ENCODE peak calls at places on chromosomes 4 and X, in four cellular contexts. One of them, this sample, is unnamed.

GRCh38 chr4:31390849-31391248 is 670.7 kb downstream of the PCDH7 start:
- DNase-seq in neural crest cell: no peak
- DNase-seq in colonic mucosa: no peak
- DNase-seq in tibial artery: no peak
- DNase-seq in this sample: no peak

GRCh38 chr4:171242831-171243230 is 570.4 kb upstream of the GALNTL6 start:
- DNase-seq in neural crest cell: no peak
- DNase-seq in colonic mucosa: no peak
- DNase-seq in tibial artery: no peak
- DNase-seq in this sample: no peak

GRCh38 chr4:8108991-8109390 is 49.6 kb downstream of the ABLIM2 start:
- DNase-seq in colonic mucosa: no peak
- DNase-seq in neural crest cell: no peak
- DNase-seq in tibial artery: no peak
- DNase-seq in this sample: no peak

GRCh38 chrX:121114691-121115090 is 67.3 kb downstream of the GLUD2 start:
- DNase-seq in colonic mucosa: no peak
- DNase-seq in tibial artery: no peak
- DNase-seq in neural crest cell: no peak
- DNase-seq in this sample: no peak

GRCh38 chr4:59637596-59637995 is 1562.5 kb upstream of the ADGRL3 start:
- DNase-seq in tibial artery: no peak
- DNase-seq in colonic mucosa: no peak
- DNase-seq in neural crest cell: no peak
- DNase-seq in this sample: no peak

GRCh38 chr4:155692990-155693659 is 26.5 kb downstream of the GUCY1A1 start:
- DNase-seq in colonic mucosa: no peak
- DNase-seq in tibial artery: no peak
- DNase-seq in neural crest cell: no peak
- DNase-seq in this sample: no peak

GRCh38 chr4:186651181-186651603 is 72.5 kb downstream of the FAT1 start:
- DNase-seq in tibial artery: no peak
- DNase-seq in neural crest cell: no peak
- DNase-seq in colonic mucosa: no peak
- DNase-seq in this sample: no peak

GRCh38 chrX:8834393-8834792 is 33.2 kb upstream of the FAM9A start:
- DNase-seq in tibial artery: no peak
- DNase-seq in neural crest cell: no peak
- DNase-seq in colonic mucosa: no peak
- DNase-seq in this sample: no peak

GRCh38 chr4:74667944-74668343 is 126.4 kb downstream of the BTC start:
- DNase-seq in colonic mucosa: peak; percentile 37
- DNase-seq in neural crest cell: no peak
- DNase-seq in tibial artery: no peak
- DNase-seq in this sample: no peak

GRCh38 chrX:151513472-151513871 is 50.0 kb upstream of the PASD1 start:
- DNase-seq in neural crest cell: no peak
- DNase-seq in tibial artery: no peak
- DNase-seq in colonic mucosa: no peak
- DNase-seq in this sample: no peak

GRCh38 chrX:151517421-151517820 is 46.1 kb upstream of the PASD1 start:
- DNase-seq in colonic mucosa: no peak
- DNase-seq in tibial artery: no peak
- DNase-seq in neural crest cell: no peak
- DNase-seq in this sample: no peak

GRCh38 chrX:151515233-151515632 is 48.2 kb upstream of the PASD1 start:
- DNase-seq in colonic mucosa: no peak
- DNase-seq in neural crest cell: no peak
- DNase-seq in tibial artery: no peak
- DNase-seq in this sample: no peak

GRCh38 chrX:151516538-151517187 is 46.8 kb upstream of the PASD1 start:
- DNase-seq in neural crest cell: no peak
- DNase-seq in colonic mucosa: no peak
- DNase-seq in tibial artery: no peak
- DNase-seq in this sample: no peak
- TF ChIP-seq CTCF in neural crest cell: no peak
- TF ChIP-seq CTCF in colonic mucosa: no peak
- TF ChIP-seq CTCF in tibial artery: no peak
- TF ChIP-seq CTCF in this sample: no peak

GRCh38 chrX:73847991-73848390 is 285.0 kb downstream of the CHIC1 start:
- DNase-seq in colonic mucosa: no peak
- DNase-seq in neural crest cell: no peak
- DNase-seq in tibial artery: no peak
- DNase-seq in this sample: no peak

GRCh38 chrX:73852022-73852421 is 289.0 kb downstream of the CHIC1 start:
- DNase-seq in colonic mucosa: no peak
- DNase-seq in neural crest cell: no peak
- DNase-seq in tibial artery: no peak
- DNase-seq in this sample: no peak

GRCh38 chrX:73849054-73849453 is 286.1 kb downstream of the CHIC1 start:
- DNase-seq in neural crest cell: no peak
- DNase-seq in tibial artery: no peak
- DNase-seq in colonic mucosa: no peak
- DNase-seq in this sample: no peak

GRCh38 chrX:73851014-73852009 is 288.3 kb downstream of the CHIC1 start:
- DNase-seq in neural crest cell: no peak
- DNase-seq in tibial artery: no peak
- DNase-seq in colonic mucosa: peak; percentile 88
- DNase-seq in this sample: no peak

DNA sequence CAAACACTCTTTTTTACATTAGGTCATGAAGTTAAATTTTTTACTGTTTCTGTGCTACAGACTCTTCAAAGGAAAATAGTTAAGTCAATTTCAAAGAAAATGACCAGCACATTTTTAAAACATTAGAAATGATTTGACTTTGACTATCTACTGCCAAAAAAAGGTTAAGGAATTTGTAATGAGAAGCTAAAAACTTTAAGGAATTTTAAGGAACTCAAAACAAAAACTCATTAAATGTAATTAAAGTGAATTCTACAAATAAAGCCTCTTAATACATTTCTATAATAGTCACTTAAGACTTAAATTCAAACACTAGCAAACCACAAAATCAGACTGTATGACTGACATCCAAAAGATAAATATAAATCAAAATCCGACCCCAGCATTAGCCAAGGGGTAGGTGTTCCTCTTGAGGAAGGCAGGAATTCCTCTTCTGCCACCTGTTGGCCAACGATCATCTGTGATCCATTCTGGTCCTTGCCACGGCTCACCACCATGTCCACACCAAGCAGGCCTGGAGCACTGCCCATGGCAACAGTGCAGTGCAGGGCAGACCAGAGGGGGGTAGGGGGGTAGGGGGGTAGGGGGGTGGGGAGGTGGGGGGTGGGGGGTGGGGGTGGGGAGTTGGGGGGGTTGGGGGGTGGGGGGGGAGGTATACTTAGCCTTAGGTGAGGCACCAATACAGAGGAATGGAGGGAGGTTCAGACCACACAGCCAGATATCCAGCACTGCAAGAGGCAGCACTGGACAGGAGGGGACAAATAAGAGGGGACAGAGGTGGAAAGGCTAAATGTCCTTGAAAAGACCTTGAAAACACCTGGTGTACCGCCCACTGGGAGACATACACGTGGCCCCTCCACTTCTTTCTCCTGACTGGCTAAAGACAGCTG is 287.4 kb downstream of the CHIC1 start:
- DNase-seq in tibial artery: no peak
- DNase-seq in neural crest cell: no peak
- DNase-seq in colonic mucosa: peak; percentile 54
- DNase-seq in this sample: no peak
- TF ChIP-seq CTCF in tibial artery: no peak
- TF ChIP-seq CTCF in neural crest cell: peak; percentile 41
- TF ChIP-seq CTCF in colonic mucosa: no peak
- TF ChIP-seq CTCF in this sample: no peak

GRCh38 chrX:12494400-12495138 is 296.6 kb upstream of the PRPS2 start:
- DNase-seq in tibial artery: no peak
- DNase-seq in colonic mucosa: no peak
- DNase-seq in neural crest cell: no peak
- DNase-seq in this sample: no peak

GRCh38 chrX:12496343-12496742 is 294.9 kb upstream of the PRPS2 start:
- DNase-seq in tibial artery: no peak
- DNase-seq in colonic mucosa: no peak
- DNase-seq in neural crest cell: no peak
- DNase-seq in this sample: no peak

GRCh38 chrX:12497832-12498591 is 293.2 kb upstream of the PRPS2 start:
- DNase-seq in colonic mucosa: no peak
- DNase-seq in neural crest cell: peak; percentile 2
- DNase-seq in tibial artery: no peak
- DNase-seq in this sample: no peak
- TF ChIP-seq CTCF in colonic mucosa: peak; percentile 22
- TF ChIP-seq CTCF in neural crest cell: peak; percentile 41
- TF ChIP-seq CTCF in tibial artery: no peak
- TF ChIP-seq CTCF in this sample: no peak

DNA sequence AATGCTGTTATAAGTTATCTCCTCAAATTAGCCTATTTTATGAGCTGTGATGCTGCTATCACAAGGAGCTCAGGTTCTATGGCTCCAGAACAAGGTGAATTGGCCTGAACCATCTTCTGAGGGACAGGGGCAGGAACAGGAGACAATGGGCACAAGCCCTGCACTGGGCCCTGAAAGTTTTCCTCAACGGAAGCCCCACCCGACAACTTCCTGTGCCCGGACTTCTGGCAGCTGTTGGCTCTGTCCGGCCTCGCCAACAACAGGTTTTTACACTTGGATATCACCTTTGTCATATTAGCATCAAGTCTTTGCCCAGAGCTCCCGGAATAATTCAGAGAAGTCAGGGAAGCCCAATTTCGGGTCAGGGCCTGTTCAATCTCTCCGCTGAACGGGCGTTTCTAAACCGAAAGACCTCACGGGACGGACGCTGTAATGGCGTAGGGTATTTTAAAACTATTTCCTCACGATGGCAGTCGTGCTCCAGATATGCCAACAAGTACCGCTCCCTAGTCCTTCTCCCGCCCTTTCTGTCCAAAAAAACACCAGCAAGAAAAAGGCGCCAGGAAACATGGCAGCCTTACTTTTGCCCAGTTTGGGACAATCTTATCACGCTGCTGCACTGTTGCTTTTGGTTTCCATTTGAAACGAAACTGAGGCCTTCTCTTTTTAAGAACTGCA is 201.0 kb upstream of the STK26 start:
- DNase-seq in colonic mucosa: peak; percentile 87
- DNase-seq in tibial artery: no peak
- DNase-seq in neural crest cell: no peak
- DNase-seq in this sample: no peak
- TF ChIP-seq CTCF in colonic mucosa: no peak
- TF ChIP-seq CTCF in tibial artery: no peak
- TF ChIP-seq CTCF in neural crest cell: no peak
- TF ChIP-seq CTCF in this sample: no peak

DNA sequence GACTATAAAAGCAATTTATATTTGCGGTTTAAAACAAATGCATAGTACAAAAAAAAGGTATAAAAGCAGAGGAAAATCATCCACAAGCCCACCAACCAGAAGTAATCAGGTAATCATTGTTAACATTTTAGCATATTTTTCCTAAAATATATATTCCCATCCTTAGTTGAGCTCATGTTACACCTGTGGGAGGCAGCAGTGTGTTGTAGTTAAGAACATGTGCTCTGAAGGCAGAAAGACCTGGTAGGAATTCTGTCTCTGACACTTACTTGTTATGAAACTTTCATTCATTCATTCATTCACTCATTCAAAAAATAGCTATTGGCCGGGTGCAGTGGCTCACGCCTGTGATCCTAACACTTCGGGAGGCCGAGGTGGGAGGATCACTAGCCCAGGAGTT is 15.4 kb upstream of the CDKL5 start:
- DNase-seq in neural crest cell: no peak
- DNase-seq in tibial artery: no peak
- DNase-seq in colonic mucosa: no peak
- DNase-seq in this sample: no peak
- TF ChIP-seq CTCF in neural crest cell: peak; percentile 52
- TF ChIP-seq CTCF in tibial artery: peak; percentile 44
- TF ChIP-seq CTCF in colonic mucosa: no peak
- TF ChIP-seq CTCF in this sample: no peak

GRCh38 chr4:162565730-162566129 is 401.9 kb upstream of the FSTL5 start:
- DNase-seq in tibial artery: no peak
- DNase-seq in neural crest cell: no peak
- DNase-seq in colonic mucosa: no peak
- DNase-seq in this sample: no peak

GRCh38 chr4:162557516-162558106 is 393.8 kb upstream of the FSTL5 start:
- DNase-seq in colonic mucosa: no peak
- DNase-seq in neural crest cell: no peak
- DNase-seq in tibial artery: no peak
- DNase-seq in this sample: no peak

DNA sequence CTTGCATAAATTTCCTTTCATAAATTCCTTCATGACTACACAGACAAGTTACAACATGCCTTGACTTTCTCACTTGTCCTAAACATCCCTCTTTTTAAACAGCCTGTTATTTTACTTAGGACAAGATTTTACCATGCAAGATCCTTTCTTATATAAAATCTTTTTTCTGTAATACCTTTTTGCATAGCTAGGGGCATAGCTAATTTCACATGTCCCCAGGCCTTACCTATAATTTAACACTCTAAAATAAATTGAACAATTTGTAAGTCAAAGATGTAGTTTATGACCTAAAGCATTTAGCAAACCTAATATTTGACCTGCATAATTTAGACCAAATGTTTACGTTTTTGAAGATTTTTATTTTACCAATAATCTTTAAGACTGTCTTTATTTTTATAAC is 396.3 kb upstream of the FSTL5 start:
- DNase-seq in neural crest cell: no peak
- DNase-seq in tibial artery: no peak
- DNase-seq in colonic mucosa: no peak
- DNase-seq in this sample: no peak
- TF ChIP-seq CTCF in neural crest cell: peak; percentile 35
- TF ChIP-seq CTCF in tibial artery: no peak
- TF ChIP-seq CTCF in colonic mucosa: no peak
- TF ChIP-seq CTCF in this sample: no peak

GRCh38 chr4:48604041-48604440 is 114.0 kb downstream of the ZAR1 start:
- DNase-seq in colonic mucosa: no peak
- DNase-seq in neural crest cell: no peak
- DNase-seq in tibial artery: no peak
- DNase-seq in this sample: no peak

GRCh38 chr4:48602763-48603162 is 112.7 kb downstream of the ZAR1 start:
- DNase-seq in tibial artery: no peak
- DNase-seq in colonic mucosa: no peak
- DNase-seq in neural crest cell: no peak
- DNase-seq in this sample: no peak

GRCh38 chr4:48603366-48604003 is 113.4 kb downstream of the ZAR1 start:
- DNase-seq in colonic mucosa: peak; percentile 41
- DNase-seq in tibial artery: no peak
- DNase-seq in neural crest cell: no peak
- DNase-seq in this sample: no peak

GRCh38 chr4:48602222-48602621 is 112.2 kb downstream of the ZAR1 start:
- DNase-seq in colonic mucosa: no peak
- DNase-seq in neural crest cell: no peak
- DNase-seq in tibial artery: no peak
- DNase-seq in this sample: no peak

GRCh38 chr4:48604527-48604926 is 114.5 kb downstream of the ZAR1 start:
- DNase-seq in colonic mucosa: peak; percentile 57
- DNase-seq in neural crest cell: no peak
- DNase-seq in tibial artery: no peak
- DNase-seq in this sample: no peak
- TF ChIP-seq CTCF in colonic mucosa: no peak
- TF ChIP-seq CTCF in neural crest cell: no peak
- TF ChIP-seq CTCF in tibial artery: no peak
- TF ChIP-seq CTCF in this sample: no peak